ENCODE peak calls at places on chromosomes 7 and 10, in nine cellular contexts. M is heart right ventricle, C is ovary, S is fibroblast of lung, H is cardiac muscle cell, X is breast epithelium, J is cardiac fibroblast, Q is fibroblast of the aortic adventitia, D is lung. I is an unnamed sample.

GRCh38 chr7:29138588-29138987 is 7.7 kb downstream of the CPVL start:
- DNase-seq in M (no peak), C (no peak), S (no peak), H (no peak), X (no peak), J (no peak), Q (no peak), D (no peak), I (no peak)

GRCh38 chr10:51297438-51297837 is 223.2 kb downstream of the PRKG1 start:
- DNase-seq in M (no peak), C (no peak), S (peak), H (no peak), X (no peak), J (peak), Q (peak), D (no peak), I (peak)

GRCh38 chr10:69874464-69874863 is 72.8 kb downstream of the COL13A1 start:
- DNase-seq in M (no peak), C (no peak), S (peak), H (peak), X (no peak), J (peak), Q (peak), D (no peak), I (peak)

GRCh38 chr7:28999839-29000238 is 41.7 kb upstream of the TRIL start:
- DNase-seq in M (no peak), C (no peak), S (no peak), H (no peak), X (no peak), J (no peak), Q (no peak), D (no peak), I (no peak)

GRCh38 chr7:151194188-151194587 is 7.1 kb upstream of the ASB10 start:
- DNase-seq in M (no peak), C (no peak), S (no peak), H (no peak), X (no peak), J (no peak), Q (no peak), D (no peak), I (no peak)

GRCh38 chr7:159107052-159107892 is 37.4 kb downstream of the VIPR2 start:
- DNase-seq in M (no peak), C (peak), S (no peak), H (no peak), X (no peak), J (no peak), Q (no peak), D (no peak), I (no peak)

GRCh38 chr10:67306588-67307205 is 380.9 kb downstream of the LRRTM3 start:
- DNase-seq in M (no peak), C (no peak), S (peak), H (peak), X (no peak), J (peak), Q (no peak), D (no peak), I (peak)

GRCh38 chr7:90298145-90299038 is 22.7 kb downstream of the FAM237B start:
- DNase-seq in M (no peak), C (no peak), S (peak), H (peak), X (no peak), J (peak), Q (peak), D (no peak), I (peak)

GRCh38 chr7:100582650-100583049 is 3.3 kb downstream of the LRCH4 start:
- DNase-seq in M (no peak), C (peak), S (no peak), H (no peak), X (no peak), J (no peak), Q (no peak), D (no peak), I (no peak)

GRCh38 chr7:44184221-44184873 is 4.9 kb downstream of the GCK start:
- DNase-seq in M (no peak), C (no peak), S (peak), H (peak), X (no peak), J (peak), Q (peak), D (no peak), I (peak)

GRCh38 chr10:35228058-35228457 is 101.4 kb downstream of the CREM start:
- DNase-seq in M (no peak), C (no peak), S (no peak), H (no peak), X (no peak), J (no peak), Q (no peak), D (no peak), I (no peak)

GRCh38 chr7:111730476-111731300 is 168.4 kb upstream of the IMMP2L start:
- DNase-seq in M (no peak), C (no peak), S (peak), H (peak), X (no peak), J (peak), Q (peak), D (no peak), I (peak)

GRCh38 chr7:139482662-139483466 is 609 bp downstream of the KLRG2 start:
- DNase-seq in M (no peak), C (no peak), S (no peak), H (peak), X (no peak), J (no peak), Q (no peak), D (no peak), I (peak)

GRCh38 chr10:94397549-94398370 is 4.6 kb upstream of the TBC1D12 start:
- DNase-seq in M (no peak), C (no peak), S (no peak), H (peak), X (no peak), J (peak), Q (peak), D (no peak), I (peak)

GRCh38 chr7:121369462-121369861 is 26.6 kb downstream of the FAM3C start:
- DNase-seq in M (no peak), C (no peak), S (peak), H (peak), X (no peak), J (peak), Q (peak), D (no peak), I (peak)

GRCh38 chr7:100190059-100190711 is 12.5 kb downstream of the STAG3 start:
- DNase-seq in M (no peak), C (no peak), S (peak), H (peak), X (no peak), J (peak), Q (peak), D (no peak), I (peak)

GRCh38 chr7:41685684-41686083 is 17.2 kb downstream of the INHBA start:
- DNase-seq in M (no peak), C (no peak), S (no peak), H (no peak), X (no peak), J (peak), Q (peak), D (no peak), I (peak)

GRCh38 chr10:121566755-121567154 is 31.5 kb downstream of the FGFR2 start:
- DNase-seq in M (no peak), C (no peak), S (no peak), H (no peak), X (no peak), J (no peak), Q (no peak), D (no peak), I (no peak)

GRCh38 chr7:31069880-31070555 is 17.9 kb downstream of the ADCYAP1R1 start:
- DNase-seq in M (no peak), C (no peak), S (no peak), H (no peak), X (no peak), J (no peak), Q (no peak), D (no peak), I (no peak)

GRCh38 chr7:31811650-31812461 is 124.8 kb downstream of the PPP1R17 start:
- DNase-seq in M (peak), C (no peak), S (peak), H (peak), X (no peak), J (peak), Q (peak), D (no peak), I (no peak)

GRCh38 chr7:81333004-81333403 is 414.2 kb upstream of the SEMA3C start:
- DNase-seq in M (no peak), C (no peak), S (peak), H (peak), X (no peak), J (peak), Q (peak), D (no peak), I (peak)

GRCh38 chr7:5322621-5323410 is 40.1 kb downstream of the SLC29A4 start:
- DNase-seq in M (no peak), C (no peak), S (no peak), H (no peak), X (no peak), J (no peak), Q (no peak), D (no peak), I (no peak)

GRCh38 chr7:2036786-2037185 is 196.0 kb downstream of the MAD1L1 start:
- DNase-seq in M (no peak), C (peak), S (no peak), H (no peak), X (no peak), J (no peak), Q (no peak), D (no peak), I (no peak)

GRCh38 chr10:101817542-101818118 is 614 bp downstream of the OGA start:
- DNase-seq in M (peak), C (peak), S (peak), H (peak), X (peak), J (peak), Q (peak), D (peak), I (peak)

GRCh38 chr7:140121321-140121720 is 55.5 kb downstream of the KDM7A start:
- DNase-seq in M (no peak), C (no peak), S (peak), H (peak), X (no peak), J (no peak), Q (no peak), D (no peak), I (peak)

GRCh38 chr10:60466267-60467201 is 76.9 kb upstream of the ANK3 start:
- DNase-seq in M (no peak), C (no peak), S (peak), H (no peak), X (no peak), J (peak), Q (peak), D (no peak), I (no peak)

GRCh38 chr7:151796091-151796870 is 80.6 kb downstream of the PRKAG2 start:
- DNase-seq in M (no peak), C (no peak), S (peak), H (no peak), X (no peak), J (peak), Q (peak), D (no peak), I (no peak)

GRCh38 chr10:124417846-124418725 is 637 bp downstream of the OAT start:
- DNase-seq in M (peak), C (peak), S (peak), H (peak), X (peak), J (peak), Q (peak), D (peak), I (peak)

GRCh38 chr10:80946073-80946472 is 408.4 kb downstream of the SH2D4B start:
- DNase-seq in M (no peak), C (no peak), S (no peak), H (no peak), X (no peak), J (no peak), Q (no peak), D (no peak), I (no peak)

GRCh38 chr10:80949785-80950184 is 412.1 kb downstream of the SH2D4B start:
- DNase-seq in M (no peak), C (no peak), S (no peak), H (no peak), X (no peak), J (no peak), Q (no peak), D (no peak), I (no peak)

GRCh38 chr10:80946957-80947722 is 409.4 kb downstream of the SH2D4B start:
- DNase-seq in M (no peak), C (no peak), S (no peak), H (no peak), X (no peak), J (no peak), Q (no peak), D (no peak), I (no peak)

GRCh38 chr10:80945267-80945880 is 407.7 kb downstream of the SH2D4B start:
- DNase-seq in M (peak), C (no peak), S (no peak), H (no peak), X (no peak), J (no peak), Q (no peak), D (no peak), I (no peak)
- TF ChIP-seq CTCF in M (peak), C (no peak), S (no peak), H (no peak), X (peak), J (no peak), Q (no peak), D (no peak), I (no peak)

GRCh38 chr10:29895436-29895835 is 163.9 kb downstream of the JCAD start:
- DNase-seq in M (peak), C (peak), S (peak), H (peak), X (peak), J (peak), Q (peak), D (peak), I (peak)
- H3K4me3 ChIP-seq in M (no peak), C (no peak), S (peak), H (no peak), X (no peak), J (no peak), Q (no peak), D (no peak), I (no peak)

GRCh38 chr10:588246-589165 is 101.0 kb downstream of the DIP2C start:
- DNase-seq in M (peak), C (no peak), S (peak), H (peak), X (no peak), J (peak), Q (peak), D (no peak), I (peak)
- TF ChIP-seq CTCF in M (no peak), C (no peak), S (peak), H (peak), X (no peak), J (peak), Q (peak), D (no peak), I (peak)

GRCh38 chr10:12796431-12797185 is 204.9 kb downstream of the CCDC3 start:
- DNase-seq in M (no peak), C (no peak), S (no peak), H (no peak), X (no peak), J (no peak), Q (no peak), D (no peak), I (peak)
- H3K4me3 ChIP-seq in M (no peak), C (no peak), S (no peak), H (no peak), X (no peak), J (no peak), Q (no peak), D (no peak), I (no peak)

GRCh38 chr10:11532329-11532728 is 79.1 kb downstream of the USP6NL start:
- DNase-seq in M (no peak), C (no peak), S (peak), H (peak), X (peak), J (peak), Q (peak), D (no peak), I (peak)

GRCh38 chr10:11535376-11535959 is 76.0 kb downstream of the USP6NL start:
- DNase-seq in M (no peak), C (no peak), S (no peak), H (no peak), X (no peak), J (no peak), Q (no peak), D (no peak), I (no peak)

GRCh38 chr10:11530806-11531205 is 80.6 kb downstream of the USP6NL start:
- DNase-seq in M (no peak), C (no peak), S (peak), H (no peak), X (no peak), J (no peak), Q (no peak), D (no peak), I (no peak)

GRCh38 chr10:11536256-11536655 is 75.2 kb downstream of the USP6NL start:
- DNase-seq in M (no peak), C (no peak), S (no peak), H (no peak), X (no peak), J (no peak), Q (no peak), D (no peak), I (no peak)

GRCh38 chr10:11533328-11533781 is 78.1 kb downstream of the USP6NL start:
- DNase-seq in M (no peak), C (no peak), S (peak), H (peak), X (no peak), J (peak), Q (peak), D (no peak), I (peak)
- TF ChIP-seq CTCF in M (peak), C (no peak), S (peak), H (peak), X (no peak), J (peak), Q (peak), D (no peak), I (peak)

DNA sequence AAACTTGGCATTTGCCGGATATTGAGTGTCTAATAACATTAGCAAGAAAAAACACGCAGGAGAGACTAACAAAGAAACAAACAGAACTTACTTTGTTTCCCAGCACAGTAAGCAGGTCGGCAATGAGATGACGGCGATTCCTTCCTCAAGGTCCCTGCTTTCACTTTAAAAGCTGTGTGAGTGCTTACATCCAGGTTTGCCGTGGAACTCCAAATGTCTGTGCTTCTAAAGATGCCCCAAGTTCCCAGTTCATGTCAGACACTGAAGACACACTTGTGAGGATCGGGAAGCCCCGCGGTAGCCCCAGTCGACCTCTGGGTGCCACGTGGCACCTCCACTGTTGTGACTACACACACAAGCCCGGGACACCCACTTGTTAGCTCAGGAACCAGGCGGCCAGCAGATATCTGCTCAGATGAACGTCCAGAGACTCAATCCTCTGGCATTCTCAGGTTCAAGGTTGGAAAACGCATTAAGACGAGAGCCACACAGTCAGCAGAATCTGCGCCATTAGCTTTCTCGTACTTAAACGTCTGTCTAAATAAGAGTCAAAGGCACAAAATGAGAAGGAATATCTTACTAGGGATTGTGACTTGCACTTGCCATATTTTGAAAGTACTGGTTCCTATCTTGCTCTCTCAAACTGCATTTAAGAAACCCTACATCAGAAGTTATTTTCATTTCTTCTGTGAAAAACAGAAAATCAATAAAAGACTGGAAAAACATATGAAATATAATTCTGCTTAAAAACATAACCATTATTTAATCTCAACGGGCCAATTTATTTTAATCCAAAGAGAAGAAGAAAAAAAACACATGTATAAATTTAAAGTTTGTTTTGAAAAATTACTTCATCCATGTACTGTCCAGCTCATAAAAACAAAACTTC is 207.6 kb upstream of the KLF14 start:
- DNase-seq in M (no peak), C (peak), S (peak), H (peak), X (peak), J (peak), Q (peak), D (no peak), I (peak)
- H3K4me3 ChIP-seq in M (peak), C (peak), S (peak), H (no peak), X (peak), J (peak), Q (peak), D (peak), I (peak)

GRCh38 chr7:22587322-22587721 is 87.3 kb upstream of the STEAP1B start:
- DNase-seq in M (no peak), C (no peak), S (peak), H (peak), X (no peak), J (peak), Q (peak), D (no peak), I (no peak)

GRCh38 chr7:22586101-22586805 is 86.3 kb upstream of the STEAP1B start:
- DNase-seq in M (no peak), C (no peak), S (peak), H (no peak), X (no peak), J (no peak), Q (no peak), D (no peak), I (peak)

GRCh38 chr7:22588396-22588795 is 88.4 kb upstream of the STEAP1B start:
- DNase-seq in M (no peak), C (no peak), S (no peak), H (no peak), X (no peak), J (no peak), Q (peak), D (no peak), I (no peak)

GRCh38 chr7:22584179-22584578 is 84.2 kb upstream of the STEAP1B start:
- DNase-seq in M (no peak), C (no peak), S (no peak), H (no peak), X (no peak), J (no peak), Q (no peak), D (no peak), I (no peak)

GRCh38 chr7:22586806-22587180 is 86.8 kb upstream of the STEAP1B start:
- DNase-seq in M (no peak), C (no peak), S (peak), H (peak), X (no peak), J (peak), Q (peak), D (no peak), I (peak)
- TF ChIP-seq CTCF in M (peak), C (no peak), S (peak), H (peak), X (no peak), J (peak), Q (peak), D (no peak), I (peak)